ENCODE peak calls at places on chromosomes 6 and 20, in ten cellular contexts. H is retinal pigment epithelial cell; J is A549; M is activated naive CD8-positive, alpha-beta T cell treated with anti-CD3 and anti-CD28 coated beads for 36 hours; P is aorta; X is NCI-H1092; L is body of pancreas; V is COR-L47; Y is fibroblast of pulmonary artery; W is T-helper 2 cell. Q is an unnamed sample.

GRCh38 chr20:10119336-10119735 is 84.5 kb downstream of the ANKEF1 start:
- DNase-seq in Y (no peak), H (no peak), M (no peak), J (no peak), X (no peak), P (no peak), W (no peak), V (no peak), L (no peak), Q (no peak)

GRCh38 chr6:20919677-20920385 is 385.6 kb downstream of the CDKAL1 start:
- DNase-seq in M (no peak), J (no peak), V (no peak), P (no peak), W (no peak), L (no peak), X (no peak), H (no peak), Y (no peak), Q (no peak)

GRCh38 chr6:159170999-159171712 is 2.0 kb downstream of the FNDC1 start:
- DNase-seq in W (no peak), M (no peak), L (no peak), P (peak), Y (peak), H (no peak), X (no peak), V (no peak), J (no peak), Q (no peak)

GRCh38 chr20:57306747-57307146 is 22.9 kb upstream of the SPO11 start:
- DNase-seq in X (no peak), J (no peak), H (no peak), P (peak), W (no peak), M (no peak), Y (no peak), L (no peak), V (no peak), Q (peak)

GRCh38 chr20:50918403-50918802 is 12.8 kb downstream of the ADNP start:
- DNase-seq in M (no peak), J (no peak), X (no peak), Y (peak), V (no peak), H (no peak), L (no peak), W (no peak), P (no peak), Q (no peak)

GRCh38 chr20:19212524-19213502 is at the start of gene SLC24A3:
- DNase-seq in Y (peak), H (no peak), X (peak), M (peak), P (peak), V (peak), L (peak), W (no peak), J (peak), Q (peak)

GRCh38 chr6:79048611-79049010 is 29.4 kb downstream of the PHIP start:
- DNase-seq in H (peak), J (peak), Y (peak), P (no peak), W (no peak), V (no peak), X (no peak), M (no peak), L (peak), Q (no peak)

GRCh38 chr20:59933296-59933848 is at the start of gene SYCP2:
- DNase-seq in H (no peak), L (peak), Y (peak), X (peak), M (peak), J (peak), P (peak), V (no peak), W (peak), Q (peak)

GRCh38 chr6:63804381-63804956 is 168.9 kb downstream of the PHF3 start:
- DNase-seq in J (no peak), X (no peak), P (no peak), V (no peak), W (no peak), Y (peak), L (no peak), M (no peak), H (no peak), Q (no peak)

GRCh38 chr20:21503345-21503744 is 10.5 kb downstream of the NKX2-2 start:
- DNase-seq in L (no peak), P (no peak), H (no peak), J (no peak), V (no peak), M (no peak), W (no peak), Y (no peak), X (no peak), Q (no peak)

GRCh38 chr6:2945069-2945452 is 26.3 kb downstream of the SERPINB6 start:
- DNase-seq in W (no peak), L (no peak), Y (no peak), J (no peak), M (no peak), X (no peak), H (no peak), V (no peak), P (no peak), Q (no peak)

GRCh38 chr6:95083506-95083905 is 493.8 kb upstream of the MANEA start:
- DNase-seq in Y (no peak), P (peak), V (no peak), W (no peak), X (no peak), H (no peak), M (no peak), L (peak), J (no peak), Q (no peak)

GRCh38 chr6:66638099-66638498 is 931.1 kb upstream of the EYS start:
- DNase-seq in P (no peak), H (no peak), L (no peak), X (no peak), M (no peak), Y (no peak), J (no peak), W (no peak), V (no peak), Q (no peak)

GRCh38 chr20:38873050-38873581 is 53.1 kb upstream of the FAM83D start:
- DNase-seq in Y (no peak), P (no peak), X (no peak), W (peak), H (no peak), J (no peak), L (no peak), M (peak), V (no peak), Q (no peak)

GRCh38 chr20:829531-829930 is 4.0 kb upstream of the FAM110A start:
- DNase-seq in J (no peak), Y (peak), X (no peak), L (no peak), P (no peak), M (no peak), H (no peak), W (no peak), V (no peak), Q (no peak)

GRCh38 chr6:112343375-112343774 is 3.8 kb upstream of the RFPL4B start:
- DNase-seq in Y (no peak), V (no peak), M (no peak), X (no peak), P (no peak), H (no peak), L (no peak), W (no peak), J (no peak), Q (no peak)

GRCh38 chr20:63457737-63458136 is 14.7 kb downstream of the KCNQ2 start:
- DNase-seq in M (no peak), P (no peak), W (no peak), X (peak), L (peak), V (peak), J (peak), Y (no peak), H (peak), Q (no peak)

GRCh38 chr6:109002100-109002697 is 92.4 kb downstream of the SESN1 start:
- DNase-seq in H (no peak), P (no peak), J (no peak), X (no peak), Y (peak), V (no peak), M (no peak), L (peak), W (no peak), Q (no peak)

GRCh38 chr20:49446808-49447207 is 35.7 kb downstream of the KCNB1 start:
- DNase-seq in M (no peak), X (no peak), V (no peak), Y (peak), J (no peak), H (no peak), L (peak), W (no peak), P (peak), Q (no peak)

GRCh38 chr6:168155193-168155592 is 76.2 kb upstream of the FRMD1 start:
- DNase-seq in L (no peak), X (no peak), V (no peak), H (no peak), P (no peak), M (no peak), W (no peak), Y (peak), J (peak), Q (no peak)

GRCh38 chr20:4633780-4634179 is 87.9 kb upstream of the PRND start:
- DNase-seq in J (no peak), V (no peak), P (no peak), H (peak), W (no peak), M (no peak), L (no peak), X (no peak), Y (peak), Q (no peak)

GRCh38 chr6:142926494-142927273 is 18.3 kb downstream of the HIVEP2 start:
- DNase-seq in X (no peak), Y (peak), W (peak), M (peak), V (no peak), P (peak), H (peak), J (peak), L (peak), Q (peak)

GRCh38 chr6:164108869-164109769 is 694.6 kb downstream of the QKI start:
- DNase-seq in H (no peak), W (no peak), P (peak), X (no peak), J (no peak), V (no peak), M (no peak), L (peak), Y (peak), Q (no peak)

GRCh38 chr6:37794825-37795224 is 24.7 kb upstream of the ZFAND3 start:
- DNase-seq in L (no peak), P (no peak), J (no peak), X (no peak), H (no peak), Y (no peak), V (no peak), M (no peak), W (no peak), Q (no peak)

GRCh38 chr20:45304464-45304999 is 2.1 kb upstream of the RBPJL start:
- DNase-seq in J (no peak), V (no peak), X (no peak), W (no peak), H (no peak), P (peak), L (no peak), Y (no peak), M (no peak), Q (no peak)

GRCh38 chr6:145731432-145731831 is 3.9 kb downstream of the EPM2A start:
- DNase-seq in V (no peak), J (no peak), H (no peak), P (no peak), Y (peak), X (no peak), L (no peak), W (no peak), M (peak), Q (no peak)

GRCh38 chr20:44911264-44911921 is 1.5 kb downstream of the PABPC1L start:
- DNase-seq in V (peak), M (peak), P (no peak), L (peak), Y (peak), H (no peak), X (no peak), W (peak), J (peak), Q (peak)

GRCh38 chr6:81098109-81098814 is 654.2 kb downstream of the TENT5A start:
- DNase-seq in W (no peak), P (no peak), H (no peak), X (no peak), Y (no peak), L (no peak), M (no peak), V (no peak), J (no peak), Q (no peak)

GRCh38 chr6:158939255-158940170 is 60.5 kb downstream of the RSPH3 start:
- DNase-seq in X (no peak), V (no peak), J (no peak), P (no peak), L (no peak), Y (no peak), M (peak), H (no peak), W (no peak), Q (peak)

GRCh38 chr20:62631336-62632317 is 10.7 kb upstream of the SLCO4A1 start:
- DNase-seq in P (no peak), V (peak), J (no peak), Y (no peak), X (peak), L (no peak), H (no peak), W (no peak), M (no peak), Q (no peak)

GRCh38 chr6:138948028-138948427 is 40.0 kb downstream of the REPS1 start:
- DNase-seq in X (no peak), Y (no peak), J (no peak), P (no peak), H (no peak), M (no peak), V (no peak), L (no peak), W (no peak), Q (no peak)

GRCh38 chr6:54386295-54386694 is 78.1 kb downstream of the TINAG start:
- DNase-seq in P (no peak), M (no peak), X (no peak), J (no peak), V (no peak), H (no peak), Y (no peak), L (no peak), W (no peak), Q (no peak)

GRCh38 chr20:4585104-4585753 is 136.5 kb upstream of the PRND start:
- DNase-seq in W (no peak), X (no peak), V (no peak), P (no peak), M (no peak), L (no peak), Y (no peak), H (no peak), J (no peak), Q (no peak)

GRCh38 chr20:23225407-23226060 is 125.1 kb upstream of the NXT1 start:
- DNase-seq in P (no peak), H (no peak), V (no peak), M (no peak), J (peak), X (no peak), W (no peak), L (peak), Y (peak), Q (peak)

GRCh38 chr6:74269601-74269860 is 573.5 kb downstream of the CD109 start:
- DNase-seq in X (no peak), W (no peak), L (no peak), J (no peak), M (no peak), V (no peak), P (no peak), H (no peak), Y (no peak), Q (no peak)

GRCh38 chr20:43799150-43799711 is 72.4 kb upstream of the GTSF1L start:
- DNase-seq in X (no peak), H (no peak), W (no peak), Y (peak), P (no peak), L (no peak), V (no peak), J (no peak), M (no peak), Q (no peak)

GRCh38 chr6:55405474-55406220 is 78.4 kb downstream of the GFRAL start:
- DNase-seq in X (no peak), J (no peak), L (no peak), Y (no peak), V (no peak), W (no peak), P (no peak), H (no peak), M (no peak), Q (no peak)

GRCh38 chr20:41408986-41409385 is 42.4 kb upstream of the EMILIN3 start:
- DNase-seq in V (peak), L (no peak), X (peak), P (no peak), J (no peak), Y (no peak), M (no peak), W (no peak), H (no peak), Q (no peak)